ENCODE peak calls at places on chromosomes 1 and 21, in four cellular contexts. Z is IMR-90; S is ovary; B is CD8-positive, alpha-beta T cell. N is an unnamed sample. For H3K4me1 and H3K27me3, the result is how much of the 10 kb centered on the place peaks cover.

GRCh38 chr1:91011726-91012125 is 10.1 kb downstream of the ZNF644 start:
- DNase-seq in S (no peak), B (no peak), Z (peak), N (no peak)

GRCh38 chr1:47189844-47190562 is at the start of gene PDZK1IP1:
- DNase-seq in Z (peak), B (no peak), S (peak), N (no peak)

GRCh38 chr1:189429610-189430009 is 1048.1 kb downstream of the BRINP3 start:
- DNase-seq in S (no peak), Z (peak), B (no peak), N (peak)

GRCh38 chr1:217014066-217014465 is 290.8 kb upstream of the ESRRG start:
- DNase-seq in Z (no peak), S (no peak), B (no peak), N (no peak)

GRCh38 chr1:32885691-32886011 is 640 bp upstream of the HPCA start:
- DNase-seq in S (no peak), Z (no peak), B (no peak), N (no peak)

GRCh38 chr1:108703939-108704338 is 8.8 kb upstream of the FNDC7 start:
- DNase-seq in Z (peak), B (peak), S (no peak), N (no peak)

GRCh38 chr1:224274970-224275626 is 54.9 kb downstream of the NVL start:
- DNase-seq in Z (no peak), B (no peak), S (no peak), N (no peak)

GRCh38 chr1:40710581-40711315 is 19.2 kb downstream of the NFYC start:
- DNase-seq in S (no peak), B (no peak), Z (no peak), N (no peak)

GRCh38 chr1:234530641-234531040 is 51.7 kb upstream of the TARBP1 start:
- DNase-seq in Z (no peak), B (no peak), S (no peak), N (no peak)
- H3K4me1 ChIP-seq in Z (under half), B (under half), S (under half), N (under half)

GRCh38 chr1:179077396-179077795 is 4.5 kb upstream of the TOR3A start:
- DNase-seq in S (no peak), B (no peak), Z (peak), N (no peak)
- H3K27me3 ChIP-seq in S (under half), B (under half), Z (under half), N (under half)

GRCh38 chr21:43598416-43599120 is 60.7 kb downstream of the HSF2BP start:
- DNase-seq in B (no peak), S (no peak), Z (peak), N (no peak)
- H3K4me1 ChIP-seq in B (under half), S (under half), Z (under half), N (under half)

DNA sequence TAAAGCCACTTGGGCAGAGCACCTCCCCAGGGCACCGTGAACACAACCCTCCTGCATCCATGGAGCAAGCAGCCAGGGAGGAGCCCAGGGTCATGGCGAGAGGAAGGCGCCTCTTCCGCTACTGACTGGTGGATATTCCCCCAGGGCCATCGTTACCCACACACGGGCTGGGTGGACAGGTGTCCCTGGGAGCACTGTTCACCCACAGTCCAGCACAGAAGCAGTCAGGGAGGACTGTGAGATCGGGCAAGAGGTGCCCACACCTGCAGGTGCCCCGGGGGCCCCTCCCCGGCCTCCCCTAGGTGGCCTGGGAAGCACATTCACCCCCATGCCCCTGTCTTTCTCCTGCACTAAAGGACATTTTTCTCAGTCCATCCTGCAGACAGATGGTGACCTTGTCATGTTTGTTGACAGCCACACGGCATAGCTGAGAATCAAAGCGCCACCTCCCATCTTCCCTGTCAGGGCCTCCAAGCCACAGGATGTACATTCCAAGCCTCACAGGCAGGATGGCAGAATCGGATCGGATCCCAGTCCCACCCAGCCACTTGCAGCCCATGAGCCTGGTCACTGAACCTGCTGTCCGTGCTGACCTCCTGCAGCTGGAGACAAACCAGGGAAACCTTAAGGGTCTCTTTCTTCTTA is 160.2 kb downstream of the PRDM16 start:
- DNase-seq in S (no peak), B (no peak), Z (no peak), N (no peak)
- H3K27me3 ChIP-seq in S (under half), B (under half), Z (under half), N (under half)

GRCh38 chr1:16186655-16187235 is 25.7 kb downstream of the ARHGEF19 start:
- DNase-seq in B (no peak), S (no peak), Z (no peak), N (no peak)

GRCh38 chr1:16184557-16185303 is 27.7 kb downstream of the ARHGEF19 start:
- DNase-seq in B (no peak), Z (no peak), S (no peak), N (no peak)

GRCh38 chr1:16189921-16190499 is 22.4 kb downstream of the ARHGEF19 start:
- DNase-seq in S (no peak), B (no peak), Z (no peak), N (no peak)

GRCh38 chr1:16189003-16189402 is 23.4 kb downstream of the ARHGEF19 start:
- DNase-seq in S (no peak), Z (no peak), B (no peak), N (no peak)

DNA sequence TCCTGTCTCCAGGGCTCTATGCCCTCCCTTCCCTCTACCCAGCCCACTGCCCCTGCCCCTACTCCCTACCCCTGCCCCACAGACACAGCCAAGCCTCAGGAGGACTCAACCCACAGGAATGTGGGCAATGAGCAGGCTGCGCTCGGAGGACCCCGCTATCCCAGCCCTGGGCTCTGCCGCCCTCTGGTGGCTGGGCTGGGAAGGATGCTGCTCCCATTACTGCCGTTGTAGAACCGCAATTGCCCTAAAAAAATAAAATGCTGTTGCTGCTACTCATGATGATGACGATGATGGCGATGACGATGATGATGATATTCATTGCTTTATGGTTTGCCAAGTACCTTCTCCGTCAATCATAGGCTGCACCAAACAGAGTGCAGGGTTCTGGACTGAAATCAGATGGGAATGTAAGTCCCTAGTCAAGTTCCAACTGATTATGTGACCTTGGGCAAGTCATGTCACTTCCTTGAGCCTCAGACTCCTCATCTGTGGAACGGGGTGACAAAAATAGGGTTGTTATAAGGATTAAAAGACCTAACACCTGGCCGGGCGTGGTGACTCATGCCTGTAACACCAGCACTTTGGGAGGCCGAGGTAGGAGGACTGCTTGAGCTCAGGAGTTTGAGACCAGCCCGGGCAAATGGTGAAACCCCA is 24.6 kb downstream of the ARHGEF19 start:
- DNase-seq in Z (peak), S (peak), B (peak), N (no peak)
- H3K4me1 ChIP-seq in Z (under half), S (under half), B (under half), N (under half)

GRCh38 chr1:151716405-151716762 is 219 bp downstream of the CELF3 start:
- DNase-seq in Z (no peak), S (no peak), B (no peak), N (no peak)

GRCh38 chr1:151716771-151717631 is at the start of gene CELF3:
- DNase-seq in Z (no peak), B (peak), S (no peak), N (no peak)

GRCh38 chr1:151718666-151719065 is 2.1 kb upstream of the CELF3 start:
- DNase-seq in S (no peak), B (no peak), Z (no peak), N (no peak)

GRCh38 chr1:151715726-151716404 is 738 bp downstream of the CELF3 start:
- DNase-seq in B (no peak), S (no peak), Z (no peak), N (no peak)

DNA sequence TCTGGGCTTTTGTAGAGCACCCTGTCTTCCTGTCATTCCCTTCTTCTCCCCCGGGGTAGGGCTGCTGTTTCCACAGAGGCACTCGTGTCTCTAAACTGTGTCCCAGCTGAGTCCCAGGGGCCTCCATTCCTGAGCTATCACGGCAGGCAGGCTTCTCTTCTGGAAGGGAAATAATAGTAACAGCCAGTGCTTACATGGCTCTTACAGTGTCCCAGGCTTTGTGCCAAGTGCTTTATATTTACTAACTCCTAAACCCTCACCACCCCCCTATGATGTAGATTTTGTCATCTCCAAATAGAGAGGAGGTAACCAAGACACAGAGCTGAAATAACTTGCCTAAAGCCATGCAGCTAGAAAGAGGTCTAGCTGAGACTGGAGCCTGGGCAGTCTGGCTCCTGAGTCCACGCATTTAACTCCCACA is 1.4 kb upstream of the CELF3 start:
- DNase-seq in Z (no peak), B (no peak), S (no peak), N (no peak)
- H3K27me3 ChIP-seq in Z (half or more), B (under half), S (under half), N (under half)

DNA sequence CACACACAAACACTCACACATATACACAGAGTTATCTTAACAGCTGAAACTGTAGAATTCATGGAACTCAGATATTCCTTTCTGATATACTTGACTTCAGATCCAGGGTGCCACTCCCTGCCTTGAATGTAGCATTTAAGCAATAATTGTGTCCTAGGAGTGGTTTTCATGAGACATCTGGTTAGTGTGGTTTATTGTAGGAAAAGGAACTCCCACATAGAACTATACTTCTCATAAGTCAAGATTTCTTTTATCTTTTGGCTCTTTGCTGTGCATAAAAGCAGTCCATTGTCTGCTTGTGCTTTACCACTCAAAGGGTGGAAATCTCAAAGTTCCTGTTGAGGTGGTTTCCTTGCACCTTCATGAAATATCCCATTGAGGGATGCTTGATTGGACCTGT is 272.6 kb upstream of the SGIP1 start:
- DNase-seq in Z (no peak), B (no peak), S (no peak), N (no peak)
- H3K4me1 ChIP-seq in Z (under half), B (under half), S (under half), N (under half)

N was measured in iPS DF 6.9.